ENCODE peak calls at places on chromosomes 11 and 22, in five cellular contexts. Q, V, R, H and I are unnamed samples.

GRCh38 chr11:13210424-13210823 is 67.2 kb upstream of the BMAL1 start:
- DNase-seq in Q (peak; percentile 91), V (no peak), R (peak; percentile 74), H (peak; percentile 69), I (no peak)

GRCh38 chr11:19121646-19122045 is 4.7 kb downstream of the ZDHHC13 start:
- DNase-seq in Q (no peak), V (no peak), R (no peak), H (no peak), I (no peak)

GRCh38 chr11:120775986-120776682 is 247.8 kb upstream of the TBCEL start:
- DNase-seq in Q (peak; percentile 75), V (no peak), R (no peak), H (no peak), I (no peak)

GRCh38 chr11:102430158-102430836 is 22.3 kb downstream of the TMEM123 start:
- DNase-seq in Q (no peak), V (no peak), R (no peak), H (no peak), I (no peak)

GRCh38 chr11:128289048-128289447 is 298.3 kb downstream of the ETS1 start:
- DNase-seq in Q (no peak), V (no peak), R (no peak), H (no peak), I (no peak)

GRCh38 chr11:125166347-125166841 is 1.8 kb downstream of the PKNOX2 start:
- DNase-seq in Q (peak; percentile 60), V (no peak), R (peak; percentile 70), H (no peak), I (no peak)

GRCh38 chr22:43995798-43996169 is 28.3 kb upstream of the PARVB start:
- DNase-seq in Q (no peak), V (no peak), R (no peak), H (no peak), I (no peak)

GRCh38 chr22:37379085-37379484 is 48.2 kb downstream of the ELFN2 start:
- DNase-seq in Q (no peak), V (no peak), R (no peak), H (no peak), I (no peak)

GRCh38 chr11:122339661-122340060 is 223.6 kb upstream of the BLID start:
- DNase-seq in Q (no peak), V (no peak), R (no peak), H (no peak), I (no peak)

GRCh38 chr22:42462016-42462415 is 29.8 kb upstream of the NFAM1 start:
- DNase-seq in Q (no peak), V (no peak), R (no peak), H (no peak), I (no peak)
- H3K27me3 ChIP-seq in Q (no peaks in the 10 kb centered on the region), V (peaks cover 30% of the 10 kb centered on the region), R (no peaks in the 10 kb centered on the region), H (no peaks in the 10 kb centered on the region), I (peaks cover 39% of the 10 kb centered on the region)

GRCh38 chr11:64209563-64209843 is 3.0 kb downstream of the FERMT3 start:
- DNase-seq in Q (no peak), V (no peak), R (no peak), H (no peak), I (no peak)

GRCh38 chr11:64207247-64208085 is 945 bp downstream of the FERMT3 start:
- DNase-seq in Q (peak; percentile 34), V (peak; percentile 96), R (peak; percentile 85), H (no peak), I (no peak)

GRCh38 chr11:64206457-64207246 is at the start of gene FERMT3:
- DNase-seq in Q (no peak), V (peak; percentile 97), R (no peak), H (no peak), I (peak; percentile 74)

GRCh38 chr11:64208796-64209562 is 2.5 kb downstream of the FERMT3 start:
- DNase-seq in Q (no peak), V (no peak), R (no peak), H (no peak), I (no peak)

GRCh38 chr11:64208086-64208795 is 1.7 kb downstream of the FERMT3 start:
- DNase-seq in Q (no peak), V (peak; percentile 85), R (no peak), H (no peak), I (no peak)
- H3K27ac ChIP-seq in Q (no peak overlapping the region), V (peak overlapping the region; percentile 95), R (peak overlapping the region; percentile 77), H (peak overlapping the region; percentile 61), I (peak overlapping the region; percentile 81)

GRCh38 chr11:82902880-82903279 is 1.3 kb downstream of the DDIAS start:
- DNase-seq in Q (no peak), V (no peak), R (no peak), H (no peak), I (no peak)

GRCh38 chr11:82899957-82900276 is 313 bp downstream of the PRCP start:
- DNase-seq in Q (no peak), V (no peak), R (no peak), H (no peak), I (no peak)

GRCh38 chr11:82900277-82901164 is at the start of gene PRCP:
- DNase-seq in Q (peak; percentile 94), V (peak; percentile 99), R (peak; percentile 97), H (peak; percentile 96), I (peak; percentile 97)

GRCh38 chr11:82902086-82902485 is 550 bp downstream of the DDIAS start:
- DNase-seq in Q (no peak), V (no peak), R (no peak), H (no peak), I (no peak)

GRCh38 chr11:82901165-82901938 is at the start of gene DDIAS:
- DNase-seq in Q (peak; percentile 100), V (peak; percentile 96), R (peak; percentile 98), H (peak; percentile 96), I (peak; percentile 98)
- TF ChIP-seq POLR2AphosphoS5 in Q (peak; percentile 89), V (peak; percentile 81), R (peak; percentile 92), H (peak; percentile 99), I (peak; percentile 23)

GRCh38 chr11:65058012-65058411 is 341 bp downstream of the NAALADL1 start:
- DNase-seq in Q (no peak), V (no peak), R (no peak), H (no peak), I (no peak)

GRCh38 chr11:65057526-65057925 is 827 bp downstream of the NAALADL1 start:
- DNase-seq in Q (no peak), V (no peak), R (no peak), H (no peak), I (no peak)

GRCh38 chr11:65053826-65054503 is 4.4 kb downstream of the NAALADL1 start:
- DNase-seq in Q (no peak), V (no peak), R (no peak), H (no peak), I (no peak)

GRCh38 chr11:65056999-65057398 is 1.4 kb downstream of the NAALADL1 start:
- DNase-seq in Q (no peak), V (no peak), R (no peak), H (no peak), I (no peak)

DNA sequence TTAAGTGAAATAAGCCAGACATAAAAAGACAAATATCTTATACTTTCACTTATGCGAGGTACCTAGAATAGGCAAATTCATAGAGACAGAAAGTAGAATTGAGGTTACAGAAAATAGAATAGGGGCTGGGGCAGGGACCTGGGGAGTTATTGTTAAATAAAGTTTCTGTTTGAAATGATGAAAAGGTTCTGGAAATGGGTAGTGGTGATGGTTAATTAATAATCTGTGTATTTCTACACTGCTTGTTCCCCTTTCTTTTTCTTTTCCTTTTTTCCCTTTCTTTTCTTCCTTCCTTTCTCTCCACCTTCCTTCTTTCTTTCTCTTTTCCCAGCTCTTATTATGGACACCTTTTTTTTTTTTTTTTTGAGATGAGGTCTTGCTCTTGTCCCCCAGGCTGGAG is 2.8 kb downstream of the NAALADL1 start:
- DNase-seq in Q (no peak), V (no peak), R (no peak), H (no peak), I (no peak)
- H3K27me3 ChIP-seq in Q (no peaks in the 10 kb centered on the region), V (no peaks in the 10 kb centered on the region), R (no peaks in the 10 kb centered on the region), H (no peaks in the 10 kb centered on the region), I (no peaks in the 10 kb centered on the region)

GRCh38 chr11:76808158-76808557 is 25.0 kb downstream of the TSKU start:
- DNase-seq in Q (no peak), V (peak; percentile 56), R (no peak), H (no peak), I (peak; percentile 44)
- H3K27ac ChIP-seq in Q (no peak overlapping the region), V (no peak overlapping the region), R (no peak overlapping the region), H (no peak overlapping the region), I (no peak overlapping the region)